ENCODE peak calls at places on chromosomes 3 and 15, in seven cellular contexts. T, U, A, I, C, R and Z are unnamed samples.

GRCh38 chr15:74345051-74345450 is 22.4 kb downstream of the CYP11A1 start:
- DNase-seq in T (peak; percentile 23), U (peak; percentile 44), A (peak; percentile 52), I (no peak), C (no peak), R (no peak), Z (no peak)

GRCh38 chr15:63971427-63971805 is 74.9 kb downstream of the DAPK2 start:
- DNase-seq in T (no peak), U (no peak), A (no peak), I (peak; percentile 46), C (no peak), R (peak; percentile 76), Z (no peak)

GRCh38 chr15:80970658-80971057 is 19.0 kb downstream of the MESD start:
- DNase-seq in T (no peak), U (no peak), A (no peak), I (no peak), C (peak; percentile 37), R (no peak), Z (no peak)

GRCh38 chr3:126959921-126960603 is 22.9 kb upstream of the PLXNA1 start:
- DNase-seq in T (peak; percentile 28), U (peak; percentile 73), A (peak; percentile 52), I (no peak), C (no peak), R (peak; percentile 82), Z (no peak)

GRCh38 chr3:157438371-157438735 is 1.7 kb downstream of the PTX3 start:
- DNase-seq in T (no peak), U (no peak), A (no peak), I (no peak), C (no peak), R (no peak), Z (no peak)

GRCh38 chr15:37806808-37807207 is 127.6 kb upstream of the TMCO5A start:
- DNase-seq in T (no peak), U (no peak), A (no peak), I (no peak), C (no peak), R (no peak), Z (no peak)

GRCh38 chr15:19956124-19956796 is 585.3 kb downstream of the GOLGA6L6 start:
- DNase-seq in T (no peak), U (no peak), A (no peak), I (no peak), C (no peak), R (no peak), Z (no peak)

GRCh38 chr3:178223876-178224275 is 312.4 kb upstream of the KCNMB2 start:
- DNase-seq in T (no peak), U (peak; percentile 41), A (no peak), I (no peak), C (no peak), R (no peak), Z (no peak)

GRCh38 chr15:73231661-73232443 is 136.9 kb downstream of the HCN4 start:
- DNase-seq in T (no peak), U (peak; percentile 76), A (no peak), I (no peak), C (no peak), R (no peak), Z (no peak)

GRCh38 chr3:102238362-102238761 is 196.5 kb upstream of the ZPLD1 start:
- DNase-seq in T (no peak), U (no peak), A (no peak), I (no peak), C (no peak), R (no peak), Z (no peak)

GRCh38 chr3:195168009-195168759 is 102.8 kb downstream of the XXYLT1 start:
- DNase-seq in T (no peak), U (no peak), A (peak; percentile 36), I (no peak), C (no peak), R (no peak), Z (no peak)

GRCh38 chr3:39088456-39088855 is 19.0 kb downstream of the GORASP1 start:
- DNase-seq in T (no peak), U (no peak), A (no peak), I (no peak), C (no peak), R (no peak), Z (no peak)

GRCh38 chr3:155556531-155556930 is 188.3 kb downstream of the PLCH1 start:
- DNase-seq in T (no peak), U (no peak), A (no peak), I (no peak), C (no peak), R (no peak), Z (no peak)

GRCh38 chr3:115359507-115359906 is 212.4 kb upstream of the ZBTB20 start:
- DNase-seq in T (no peak), U (peak; percentile 23), A (no peak), I (no peak), C (no peak), R (no peak), Z (no peak)

GRCh38 chr3:61956236-61956635 is 394.9 kb downstream of the PTPRG start:
- DNase-seq in T (no peak), U (peak; percentile 74), A (no peak), I (no peak), C (no peak), R (no peak), Z (no peak)

GRCh38 chr3:48656061-48656840 is 6.4 kb downstream of the CELSR3 start:
- DNase-seq in T (peak; percentile 89), U (peak; percentile 62), A (peak; percentile 89), I (peak; percentile 84), C (peak; percentile 83), R (peak; percentile 93), Z (peak; percentile 90)

GRCh38 chr3:75334299-75334698 is 329.8 kb upstream of the FRG2C start:
- DNase-seq in T (no peak), U (no peak), A (no peak), I (no peak), C (no peak), R (no peak), Z (no peak)

GRCh38 chr15:51144021-51144532 is 49.4 kb upstream of the TNFAIP8L3 start:
- DNase-seq in T (no peak), U (peak; percentile 76), A (no peak), I (no peak), C (no peak), R (no peak), Z (no peak)

GRCh38 chr3:134369231-134369741 is 5.0 kb downstream of the AMOTL2 start:
- DNase-seq in T (no peak), U (peak; percentile 72), A (peak; percentile 62), I (no peak), C (no peak), R (peak; percentile 68), Z (no peak)

GRCh38 chr3:159635047-159635641 is 353.5 kb upstream of the IL12A start:
- DNase-seq in T (no peak), U (peak; percentile 72), A (no peak), I (peak; percentile 54), C (no peak), R (no peak), Z (no peak)

GRCh38 chr15:66923438-66923881 is 141.9 kb upstream of the SMAD3 start:
- DNase-seq in T (no peak), U (no peak), A (peak; percentile 46), I (no peak), C (no peak), R (no peak), Z (peak; percentile 30)

GRCh38 chr15:87365221-87365620 is 891.3 kb downstream of the NTRK3 start:
- DNase-seq in T (no peak), U (peak; percentile 69), A (no peak), I (no peak), C (no peak), R (no peak), Z (no peak)

GRCh38 chr3:182682263-182683229 is 110.8 kb upstream of the ATP11B start:
- DNase-seq in T (peak; percentile 26), U (peak; percentile 10), A (no peak), I (peak; percentile 61), C (no peak), R (no peak), Z (peak; percentile 59)

GRCh38 chr3:156812521-156813335 is 13.4 kb upstream of the LEKR1 start:
- DNase-seq in T (no peak), U (peak; percentile 63), A (no peak), I (peak; percentile 60), C (no peak), R (no peak), Z (peak; percentile 28)

GRCh38 chr15:72118400-72118978 is at the start of gene SENP8:
- DNase-seq in T (no peak), U (no peak), A (no peak), I (no peak), C (no peak), R (no peak), Z (no peak)
- TF ChIP-seq POLR2A in T (peak; percentile 29), U (peak; percentile 91), A (no peak), I (no peak), C (no peak), R (no peak), Z (peak; percentile 75)

DNA sequence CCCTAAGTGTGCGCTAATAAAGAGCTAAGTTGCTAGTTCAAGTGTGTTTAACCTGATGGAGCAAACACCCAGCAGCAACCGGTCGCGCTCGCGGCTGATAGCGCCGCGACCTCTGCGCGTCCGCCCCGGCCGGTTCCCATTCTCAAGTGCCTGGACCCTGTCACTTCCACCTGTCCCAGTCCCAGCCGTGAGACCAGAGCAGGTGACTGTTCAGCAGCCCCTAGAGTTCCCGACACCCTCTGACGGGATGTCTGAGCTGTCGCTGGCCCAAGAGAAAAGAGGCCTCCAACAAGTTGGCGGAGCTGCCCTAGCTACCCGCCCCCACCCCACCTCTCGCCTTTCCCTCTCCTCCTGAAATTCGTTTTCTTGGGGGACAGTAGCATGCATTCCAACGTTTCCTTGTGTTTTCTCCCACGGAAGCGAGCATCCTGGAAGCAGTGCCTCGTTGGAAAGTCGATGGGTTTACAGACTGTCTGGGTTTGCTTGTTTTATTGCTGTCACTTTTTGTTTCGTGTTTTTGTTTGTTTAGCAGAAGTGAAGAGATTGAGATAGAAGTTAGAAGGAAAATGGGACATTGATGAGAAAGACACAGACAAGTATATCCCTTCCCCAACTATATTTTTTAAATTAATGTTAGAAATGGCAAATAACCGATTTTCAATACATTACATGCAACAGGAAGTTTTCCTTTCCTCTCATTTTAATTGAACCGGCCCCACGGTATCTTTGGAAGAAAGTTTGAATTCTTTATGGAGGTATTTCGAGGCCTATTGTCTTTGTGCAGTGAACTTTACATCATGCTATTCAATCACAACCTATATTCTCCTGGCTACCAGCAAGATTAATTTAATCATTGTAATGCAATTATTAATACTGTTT is 3.2 kb upstream of the MECOM start:
- DNase-seq in T (no peak), U (no peak), A (peak; percentile 56), I (no peak), C (no peak), R (no peak), Z (peak; percentile 6)
- TF ChIP-seq POLR2A in T (no peak), U (no peak), A (no peak), I (no peak), C (no peak), R (no peak), Z (no peak)

GRCh38 chr15:90893175-90894090 is 9.1 kb downstream of the FES start:
- DNase-seq in T (no peak), U (no peak), A (no peak), I (no peak), C (no peak), R (no peak), Z (no peak)
- TF ChIP-seq POLR2A in T (no peak), U (no peak), A (no peak), I (no peak), C (no peak), R (no peak), Z (no peak)

DNA sequence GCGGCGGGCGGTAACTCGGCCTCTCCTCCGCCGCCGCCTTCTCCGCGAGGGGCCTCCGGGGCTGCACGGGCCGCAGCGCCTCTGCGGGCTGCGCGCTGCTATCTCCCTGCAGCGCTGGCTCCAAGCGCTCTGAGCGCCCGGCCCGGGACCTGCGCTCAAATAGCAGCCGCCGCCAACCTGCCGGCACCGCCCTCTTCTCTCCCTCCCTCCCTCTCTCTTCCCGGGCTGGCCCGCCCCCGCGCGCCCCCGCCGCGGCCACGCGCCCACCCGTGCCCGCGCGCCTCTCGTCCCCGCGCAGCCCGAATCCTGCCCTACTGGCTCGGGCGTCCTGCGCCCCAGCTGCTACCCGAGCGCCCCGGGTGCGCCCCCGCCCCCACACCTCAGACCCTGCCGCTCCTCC is at the start of gene CACNA2D2:
- DNase-seq in T (peak; percentile 83), U (no peak), A (peak; percentile 84), I (peak; percentile 60), C (peak; percentile 57), R (peak; percentile 91), Z (peak; percentile 41)
- TF ChIP-seq POLR2A in T (peak; percentile 23), U (no peak), A (no peak), I (peak; percentile 29), C (no peak), R (no peak), Z (no peak)